ENCODE peak calls at places on chromosomes 16 and 17, in four cellular contexts. Z, X, N and O are unnamed samples.

GRCh38 chr17:79201536-79202227 is 127.1 kb downstream of the ENGASE start:
- DNase-seq in Z (peak; percentile 72), X (peak; percentile 57), N (no peak), O (no peak)

GRCh38 chr16:89637379-89637778 is 20.1 kb downstream of the CHMP1A start:
- DNase-seq in Z (no peak), X (no peak), N (no peak), O (no peak)

GRCh38 chr16:56013962-56014552 is 138.9 kb upstream of the CES5A start:
- DNase-seq in Z (no peak), X (peak; percentile 45), N (no peak), O (peak; percentile 83)

GRCh38 chr17:35752945-35753764 is at the start of gene GAS2L2:
- DNase-seq in Z (no peak), X (no peak), N (no peak), O (no peak)

GRCh38 chr17:27550291-27550930 is 80.6 kb upstream of the LGALS9 start:
- DNase-seq in Z (no peak), X (no peak), N (no peak), O (no peak)

GRCh38 chr17:79691931-79692330 is 38.8 kb upstream of the ENPP7 start:
- DNase-seq in Z (peak; percentile 65), X (no peak), N (no peak), O (no peak)

GRCh38 chr17:79609616-79610150 is 1.2 kb downstream of the RBFOX3 start:
- DNase-seq in Z (no peak), X (no peak), N (no peak), O (no peak)

GRCh38 chr16:76639685-76640289 is 362.6 kb downstream of the CNTNAP4 start:
- DNase-seq in Z (no peak), X (peak; percentile 9), N (no peak), O (no peak)

GRCh38 chr16:67964477-67965131 is 3.8 kb downstream of the SLC12A4 start:
- DNase-seq in Z (no peak), X (no peak), N (no peak), O (no peak)